ENCODE peak calls at places on chromosomes 3 and 15, in seven cellular contexts. One of them, this sample, is unnamed. For H3K4me1, the result is how much of the 10 kb centered on the place peaks cover.

GRCh38 chr3:184300377-184300717 is 1.3 kb downstream of the PSMD2 start:
- DNase-seq in uterus: no peak
- DNase-seq in K562: no peak
- DNase-seq in HCT116: no peak
- DNase-seq in A549: no peak
- DNase-seq in transverse colon: no peak
- DNase-seq in body of pancreas: no peak
- DNase-seq in this sample: no peak

GRCh38 chr3:149659173-149659468 is 1.3 kb upstream of the WWTR1 start:
- DNase-seq in transverse colon: no peak
- DNase-seq in uterus: no peak
- DNase-seq in K562: no peak
- DNase-seq in A549: no peak
- DNase-seq in body of pancreas: no peak
- DNase-seq in HCT116: no peak
- DNase-seq in this sample: no peak

GRCh38 chr3:147799601-147800000 is 390.4 kb downstream of the ZIC1 start:
- DNase-seq in HCT116: no peak
- DNase-seq in K562: no peak
- DNase-seq in transverse colon: no peak
- DNase-seq in body of pancreas: no peak
- DNase-seq in A549: no peak
- DNase-seq in uterus: no peak
- DNase-seq in this sample: no peak

GRCh38 chr15:68537097-68537496 is 41.7 kb upstream of the CORO2B start:
- DNase-seq in body of pancreas: no peak
- DNase-seq in HCT116: no peak
- DNase-seq in A549: no peak
- DNase-seq in transverse colon: no peak
- DNase-seq in uterus: no peak
- DNase-seq in K562: no peak
- DNase-seq in this sample: no peak

GRCh38 chr15:71782447-71783165 is 27.7 kb upstream of the NR2E3 start:
- DNase-seq in body of pancreas: no peak
- DNase-seq in A549: no peak
- DNase-seq in HCT116: no peak
- DNase-seq in transverse colon: no peak
- DNase-seq in uterus: no peak
- DNase-seq in K562: no peak
- DNase-seq in this sample: no peak

GRCh38 chr3:73727117-73727802 is 102.5 kb upstream of the PDZRN3 start:
- DNase-seq in transverse colon: no peak
- DNase-seq in uterus: peak
- DNase-seq in K562: no peak
- DNase-seq in A549: no peak
- DNase-seq in HCT116: no peak
- DNase-seq in body of pancreas: peak
- DNase-seq in this sample: no peak

GRCh38 chr15:40092416-40093223 is 16.1 kb downstream of the BMF start:
- DNase-seq in A549: no peak
- DNase-seq in body of pancreas: peak
- DNase-seq in uterus: peak
- DNase-seq in HCT116: no peak
- DNase-seq in K562: no peak
- DNase-seq in transverse colon: peak
- DNase-seq in this sample: peak

GRCh38 chr15:70879386-70879785 is 12.8 kb downstream of the THAP10 start:
- DNase-seq in A549: no peak
- DNase-seq in HCT116: no peak
- DNase-seq in K562: no peak
- DNase-seq in transverse colon: no peak
- DNase-seq in uterus: no peak
- DNase-seq in body of pancreas: no peak
- DNase-seq in this sample: no peak

GRCh38 chr15:38536201-38536676 is 28.4 kb downstream of the RASGRP1 start:
- DNase-seq in transverse colon: no peak
- DNase-seq in uterus: peak
- DNase-seq in body of pancreas: peak
- DNase-seq in A549: no peak
- DNase-seq in HCT116: no peak
- DNase-seq in K562: no peak
- DNase-seq in this sample: no peak

GRCh38 chr3:20400281-20400680 is 214.3 kb upstream of the SGO1 start:
- DNase-seq in K562: no peak
- DNase-seq in body of pancreas: no peak
- DNase-seq in A549: no peak
- DNase-seq in uterus: no peak
- DNase-seq in HCT116: no peak
- DNase-seq in transverse colon: no peak
- DNase-seq in this sample: no peak

GRCh38 chr3:123733805-123734526 is 149.1 kb upstream of the HACD2 start:
- DNase-seq in A549: peak
- DNase-seq in K562: no peak
- DNase-seq in transverse colon: no peak
- DNase-seq in body of pancreas: no peak
- DNase-seq in HCT116: no peak
- DNase-seq in uterus: no peak
- DNase-seq in this sample: no peak

GRCh38 chr3:128079823-128080222 is 27.6 kb downstream of the SEC61A1 start:
- DNase-seq in HCT116: no peak
- DNase-seq in body of pancreas: no peak
- DNase-seq in K562: no peak
- DNase-seq in A549: no peak
- DNase-seq in uterus: no peak
- DNase-seq in transverse colon: no peak
- DNase-seq in this sample: no peak

GRCh38 chr15:90001062-90001682 is at the start of gene ZNF710:
- DNase-seq in HCT116: no peak
- DNase-seq in A549: peak
- DNase-seq in transverse colon: peak
- DNase-seq in uterus: peak
- DNase-seq in body of pancreas: peak
- DNase-seq in K562: peak
- DNase-seq in this sample: peak

GRCh38 chr15:71559098-71559497 is 251.3 kb upstream of the NR2E3 start:
- DNase-seq in K562: no peak
- DNase-seq in HCT116: no peak
- DNase-seq in body of pancreas: no peak
- DNase-seq in transverse colon: no peak
- DNase-seq in uterus: no peak
- DNase-seq in A549: no peak
- DNase-seq in this sample: no peak

GRCh38 chr15:40105517-40106202 is 3.0 kb downstream of the BMF start:
- DNase-seq in HCT116: no peak
- DNase-seq in A549: no peak
- DNase-seq in uterus: no peak
- DNase-seq in transverse colon: no peak
- DNase-seq in K562: no peak
- DNase-seq in body of pancreas: no peak
- DNase-seq in this sample: peak

GRCh38 chr3:66403268-66403990 is 97.4 kb downstream of the LRIG1 start:
- DNase-seq in uterus: no peak
- DNase-seq in body of pancreas: no peak
- DNase-seq in transverse colon: no peak
- DNase-seq in HCT116: no peak
- DNase-seq in A549: no peak
- DNase-seq in K562: no peak
- DNase-seq in this sample: no peak

GRCh38 chr3:66407281-66408218 is 93.3 kb downstream of the LRIG1 start:
- DNase-seq in transverse colon: peak
- DNase-seq in uterus: peak
- DNase-seq in HCT116: peak
- DNase-seq in A549: peak
- DNase-seq in body of pancreas: peak
- DNase-seq in K562: peak
- DNase-seq in this sample: peak

GRCh38 chr3:48636149-48636548 is 888 bp upstream of the SLC26A6 start:
- DNase-seq in A549: no peak
- DNase-seq in body of pancreas: no peak
- DNase-seq in K562: no peak
- DNase-seq in uterus: no peak
- DNase-seq in transverse colon: no peak
- DNase-seq in HCT116: no peak
- DNase-seq in this sample: no peak

GRCh38 chr3:48637305-48637704 is 2.0 kb upstream of the SLC26A6 start:
- DNase-seq in transverse colon: no peak
- DNase-seq in body of pancreas: no peak
- DNase-seq in K562: no peak
- DNase-seq in HCT116: no peak
- DNase-seq in A549: no peak
- DNase-seq in uterus: no peak
- DNase-seq in this sample: no peak

GRCh38 chr3:48633743-48634142 is 1.5 kb downstream of the SLC26A6 start:
- DNase-seq in A549: no peak
- DNase-seq in HCT116: no peak
- DNase-seq in uterus: no peak
- DNase-seq in body of pancreas: no peak
- DNase-seq in transverse colon: no peak
- DNase-seq in K562: no peak
- DNase-seq in this sample: no peak

GRCh38 chr3:48634661-48635221 is 520 bp downstream of the SLC26A6 start:
- DNase-seq in transverse colon: peak
- DNase-seq in uterus: peak
- DNase-seq in body of pancreas: peak
- DNase-seq in A549: peak
- DNase-seq in HCT116: no peak
- DNase-seq in K562: peak
- DNase-seq in this sample: peak

DNA sequence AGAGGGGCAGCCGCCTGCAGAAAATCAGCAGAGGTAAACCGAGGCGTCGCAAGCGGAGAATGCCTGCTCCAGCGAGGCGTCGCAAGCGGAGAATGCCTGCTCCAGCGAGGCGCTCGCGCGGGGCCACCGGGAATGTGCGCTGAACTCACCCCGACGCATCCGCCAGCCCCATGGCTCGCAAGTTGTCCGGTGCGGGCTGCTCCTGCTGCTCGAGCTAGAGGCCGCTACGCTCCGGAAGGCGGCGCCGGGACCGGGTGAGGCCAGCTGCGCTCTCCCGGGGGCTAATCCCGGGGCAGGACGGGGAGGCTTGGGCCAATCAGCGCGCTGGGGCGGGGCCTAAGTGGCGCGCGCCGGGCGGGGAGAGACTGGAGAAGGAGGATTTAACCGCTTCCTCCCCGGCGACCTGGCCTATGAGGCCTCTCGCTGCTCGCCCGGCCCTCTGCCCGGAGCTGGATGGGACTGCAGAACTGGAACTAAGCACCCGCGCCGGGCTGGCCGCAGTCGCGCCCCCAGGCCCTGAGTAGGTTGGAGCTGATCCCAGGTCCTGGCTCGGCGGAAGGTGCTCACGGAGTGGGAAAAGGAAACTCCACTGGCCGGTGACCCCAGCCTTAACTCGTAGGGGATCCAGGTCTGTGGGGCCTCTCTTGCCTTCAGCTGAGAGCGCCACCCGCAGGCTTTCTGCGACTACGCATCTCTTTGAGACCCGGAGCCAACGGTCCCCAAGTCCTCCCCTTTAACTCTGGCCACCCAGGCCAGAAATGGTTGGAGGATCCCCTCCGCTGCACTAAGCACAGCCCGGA is at the start of gene SLC26A6:
- DNase-seq in transverse colon: peak
- DNase-seq in A549: peak
- DNase-seq in K562: peak
- DNase-seq in HCT116: peak
- DNase-seq in uterus: peak
- DNase-seq in body of pancreas: peak
- DNase-seq in this sample: peak
- TF ChIP-seq POLR2A in transverse colon: peak
- TF ChIP-seq POLR2A in A549: peak
- TF ChIP-seq POLR2A in K562: peak
- TF ChIP-seq POLR2A in HCT116: peak
- TF ChIP-seq POLR2A in uterus: peak
- TF ChIP-seq POLR2A in body of pancreas: peak
- TF ChIP-seq POLR2A in this sample: no peak

DNA sequence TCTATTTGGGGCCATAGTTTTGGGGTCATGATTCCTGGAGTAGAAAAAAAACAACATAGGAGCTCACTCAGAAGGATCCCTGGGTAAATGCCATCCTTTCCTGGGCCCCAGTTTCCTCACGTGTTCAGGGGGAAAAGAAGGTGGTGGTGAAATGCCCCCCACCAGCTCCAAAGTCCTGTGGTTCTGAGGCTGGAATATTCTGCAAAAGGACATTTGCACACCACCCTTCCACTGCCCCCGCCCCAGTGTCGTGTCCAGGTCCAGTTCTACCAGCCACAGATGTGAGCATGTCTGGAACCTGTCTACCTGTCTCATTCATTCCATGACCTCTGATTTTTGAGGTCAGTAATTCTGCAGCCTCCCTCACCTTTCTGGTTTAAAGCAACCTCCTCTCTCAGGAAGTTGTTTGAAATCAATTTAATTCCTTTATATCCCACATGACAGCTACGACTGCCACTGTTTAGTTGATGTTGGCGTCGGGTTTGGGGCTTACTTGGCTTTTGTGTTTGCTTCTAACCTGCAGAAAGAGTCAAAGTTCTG is 82.1 kb downstream of the SMAD3 start:
- DNase-seq in HCT116: no peak
- DNase-seq in body of pancreas: no peak
- DNase-seq in transverse colon: no peak
- DNase-seq in uterus: no peak
- DNase-seq in K562: no peak
- DNase-seq in A549: no peak
- DNase-seq in this sample: no peak
- H3K4me1 ChIP-seq in HCT116: half or more
- H3K4me1 ChIP-seq in body of pancreas: half or more
- H3K4me1 ChIP-seq in transverse colon: half or more
- H3K4me1 ChIP-seq in uterus: under half
- H3K4me1 ChIP-seq in K562: under half
- H3K4me1 ChIP-seq in A549: half or more
- H3K4me1 ChIP-seq in this sample: half or more

GRCh38 chr3:109532257-109533216 is 195.2 kb upstream of the DPPA4 start:
- DNase-seq in K562: no peak
- DNase-seq in body of pancreas: peak
- DNase-seq in transverse colon: peak
- DNase-seq in uterus: no peak
- DNase-seq in A549: peak
- DNase-seq in HCT116: peak
- DNase-seq in this sample: no peak
- TF ChIP-seq CTCF in K562: no peak
- TF ChIP-seq CTCF in body of pancreas: peak
- TF ChIP-seq CTCF in transverse colon: no peak
- TF ChIP-seq CTCF in uterus: no peak
- TF ChIP-seq CTCF in A549: peak
- TF ChIP-seq CTCF in HCT116: peak
- TF ChIP-seq CTCF in this sample: no peak

GRCh38 chr3:46692566-46692983 is 904 bp downstream of the ALS2CL start:
- DNase-seq in transverse colon: peak
- DNase-seq in body of pancreas: peak
- DNase-seq in A549: peak
- DNase-seq in HCT116: peak
- DNase-seq in uterus: no peak
- DNase-seq in K562: peak
- DNase-seq in this sample: no peak
- TF ChIP-seq POLR2A in transverse colon: peak
- TF ChIP-seq POLR2A in body of pancreas: peak
- TF ChIP-seq POLR2A in A549: no peak
- TF ChIP-seq POLR2A in HCT116: no peak
- TF ChIP-seq POLR2A in uterus: no peak
- TF ChIP-seq POLR2A in K562: no peak
- TF ChIP-seq POLR2A in this sample: no peak

This sample was measured in spleen.